ENCODE peak calls at places on chromosomes 4 and X, in nine cellular contexts. G is BE2C, X is brain microvascular endothelial cell, W is SK-N-SH, J is HL-60, S is keratinocyte, M is endothelial cell, V is heart right ventricle, B is H1. Y is an unnamed sample.

GRCh38 chr4:5710962-5711478 is at the start of gene EVC:
- DNase-seq in G (peak), X (peak), V (peak), S (no peak), M (peak), B (peak), W (peak), J (no peak), Y (peak)

GRCh38 chrX:116413273-116413672 is 23.1 kb upstream of the SLC6A14 start:
- DNase-seq in G (no peak), B (no peak), J (no peak), W (no peak), X (no peak), S (no peak), V (no peak), M (no peak), Y (no peak)

GRCh38 chr4:140726776-140727500 is 29.2 kb downstream of the TBC1D9 start:
- DNase-seq in M (no peak), J (no peak), S (no peak), V (no peak), G (no peak), X (peak), W (no peak), B (no peak), Y (no peak)

GRCh38 chrX:130330706-130331105 is 9.0 kb upstream of the SLC25A14 start:
- DNase-seq in M (peak), J (peak), W (peak), V (peak), B (peak), X (peak), G (peak), S (no peak), Y (peak)

GRCh38 chr4:169619518-169619957 is 840 bp upstream of the CLCN3 start:
- DNase-seq in J (peak), M (peak), G (peak), B (no peak), X (peak), S (no peak), V (no peak), W (peak), Y (no peak)

GRCh38 chrX:152861826-152862225 is 31.0 kb downstream of the NSDHL start:
- DNase-seq in X (no peak), V (no peak), B (no peak), J (no peak), S (no peak), W (no peak), G (no peak), M (no peak), Y (no peak)

GRCh38 chr4:3402409-3403103 is 39.2 kb upstream of the HGFAC start:
- DNase-seq in W (no peak), V (peak), J (no peak), B (no peak), G (no peak), M (no peak), X (peak), S (no peak), Y (no peak)

GRCh38 chrX:136065044-136065671 is 79.9 kb downstream of the SLC9A6 start:
- DNase-seq in S (no peak), X (peak), M (no peak), W (no peak), V (peak), G (no peak), B (no peak), J (peak), Y (peak)

GRCh38 chr4:4455199-4455865 is 68.4 kb downstream of the NSG1 start:
- DNase-seq in V (no peak), X (no peak), S (no peak), B (no peak), J (no peak), M (no peak), G (no peak), W (peak), Y (no peak)

GRCh38 chrX:25020391-25021131 is 4.8 kb upstream of the ARX start:
- DNase-seq in M (peak), S (no peak), W (peak), G (peak), X (no peak), J (no peak), B (peak), V (no peak), Y (peak)

GRCh38 chr4:138951764-138952163 is 63.8 kb upstream of the NOCT start:
- DNase-seq in S (peak), B (peak), M (no peak), J (no peak), V (no peak), G (no peak), X (no peak), W (no peak), Y (no peak)

GRCh38 chr4:187357045-187357643 is 633.5 kb upstream of the FAT1 start:
- DNase-seq in X (no peak), W (no peak), V (no peak), M (no peak), B (no peak), J (no peak), G (no peak), S (no peak), Y (no peak)

GRCh38 chr4:150145090-150145949 is 67.1 kb downstream of the DCLK2 start:
- DNase-seq in W (no peak), J (no peak), V (no peak), G (no peak), S (no peak), X (no peak), M (peak), B (no peak), Y (no peak)

GRCh38 chrX:55056820-55057690 is 17.8 kb upstream of the PAGE2B start:
- DNase-seq in V (no peak), X (peak), B (no peak), J (no peak), M (no peak), G (no peak), W (no peak), S (no peak), Y (no peak)

GRCh38 chrX:123976671-123977316 is 15.3 kb downstream of the STAG2 start:
- DNase-seq in X (no peak), B (no peak), G (no peak), M (no peak), J (peak), V (no peak), S (no peak), W (peak), Y (no peak)

GRCh38 chrX:64204252-64204651 is 1.3 kb downstream of the AMER1 start:
- DNase-seq in X (no peak), J (no peak), M (no peak), B (peak), V (peak), G (peak), W (peak), S (no peak), Y (peak)

GRCh38 chr4:95250544-95251137 is 298.1 kb downstream of the UNC5C start:
- DNase-seq in G (no peak), V (no peak), J (no peak), W (no peak), S (no peak), X (no peak), M (no peak), B (no peak), Y (no peak)

GRCh38 chr4:87853108-87853507 is 20.3 kb downstream of the MEPE start:
- DNase-seq in M (no peak), J (peak), V (no peak), X (peak), B (no peak), G (no peak), S (no peak), W (peak), Y (no peak)

GRCh38 chr4:56755901-56756300 is 65.6 kb downstream of the SPINK2 start:
- DNase-seq in G (no peak), B (no peak), W (no peak), V (no peak), J (no peak), X (no peak), S (no peak), M (no peak), Y (no peak)

DNA sequence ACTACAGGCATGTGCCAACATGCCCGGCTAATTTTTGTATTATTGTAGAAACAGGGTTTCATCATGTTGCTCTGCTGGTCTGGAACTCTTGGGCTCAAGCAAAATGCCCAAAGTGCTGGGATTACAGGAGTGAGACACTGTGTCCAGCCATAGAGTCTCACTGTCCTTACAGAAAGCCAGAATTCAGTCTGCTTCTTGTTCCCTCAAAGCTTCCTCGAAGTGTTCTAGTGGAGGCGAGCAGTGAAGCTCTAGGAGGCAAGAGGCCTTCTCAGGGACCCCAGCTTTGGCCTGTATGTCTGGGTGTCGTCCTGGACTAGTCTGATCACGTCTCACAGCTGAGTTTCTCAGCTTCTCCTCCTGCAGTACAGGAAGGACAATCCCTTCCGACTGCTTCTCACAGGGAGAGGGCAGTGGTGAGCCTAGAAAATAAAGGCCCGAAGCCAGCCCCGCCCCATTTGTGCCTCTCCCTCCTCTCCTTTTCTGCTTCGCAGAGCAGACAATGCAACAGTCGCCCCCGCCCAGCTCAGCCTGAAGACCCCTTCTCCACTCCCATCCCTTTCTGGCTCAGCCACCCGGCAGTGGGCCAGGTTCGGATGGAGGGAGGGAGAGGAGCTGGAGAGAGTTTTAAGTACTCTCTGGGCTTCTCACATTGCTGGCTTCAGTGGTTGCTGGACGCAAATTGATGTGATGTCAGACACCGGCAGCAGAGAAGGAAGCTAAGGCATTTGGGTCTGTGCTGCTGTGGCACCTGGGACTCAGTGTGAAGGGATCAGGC is 11.1 kb upstream of the FAM3A start:
- DNase-seq in J (peak), G (peak), B (peak), M (peak), S (no peak), V (peak), X (peak), W (peak), Y (peak)
- TF ChIP-seq CTCF in J (peak), G (peak), B (peak), M (no peak), S (peak), V (peak), X (peak), W (peak), Y (no peak)

GRCh38 chr4:47686294-47686872 is 151.5 kb downstream of the CORIN start:
- DNase-seq in G (peak), V (peak), S (no peak), X (peak), B (peak), M (peak), W (peak), J (peak), Y (peak)
- TF ChIP-seq CTCF in G (peak), V (peak), S (peak), X (peak), B (peak), M (peak), W (peak), J (peak), Y (peak)

GRCh38 chr4:142021181-142021580 is 384.8 kb downstream of the IL15 start:
- DNase-seq in W (no peak), M (no peak), B (no peak), S (no peak), X (no peak), V (no peak), J (no peak), G (no peak), Y (no peak)

GRCh38 chr4:142016031-142016430 is 379.6 kb downstream of the IL15 start:
- DNase-seq in J (no peak), X (no peak), S (no peak), G (no peak), W (no peak), B (no peak), V (no peak), M (no peak), Y (no peak)

DNA sequence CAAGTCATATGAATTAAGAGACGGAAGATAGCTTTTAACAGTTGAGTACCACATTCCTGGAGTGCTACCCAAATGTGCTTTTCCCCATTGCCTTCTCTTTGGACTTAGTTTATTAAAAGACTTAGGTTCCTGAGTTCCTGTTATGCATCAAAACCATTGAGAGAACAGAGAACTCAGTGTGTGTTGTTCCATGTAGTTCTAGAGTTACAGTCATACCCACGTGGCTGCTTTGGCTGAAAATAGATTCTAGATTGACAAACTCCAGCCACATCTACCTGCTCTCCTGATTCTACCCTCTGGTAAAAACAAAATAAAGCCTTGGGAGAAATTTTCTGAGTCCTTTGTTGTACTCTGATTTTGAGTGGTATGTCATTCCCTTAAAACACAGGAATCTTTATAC is 385.4 kb downstream of the IL15 start:
- DNase-seq in W (no peak), V (no peak), S (no peak), M (no peak), G (no peak), B (no peak), J (no peak), X (no peak), Y (no peak)
- TF ChIP-seq CTCF in W (no peak), V (no peak), S (no peak), M (no peak), G (no peak), B (no peak), J (no peak), X (no peak), Y (no peak)

GRCh38 chr4:114057746-114058145 is 78.3 kb upstream of the ARSJ start:
- DNase-seq in M (no peak), S (no peak), X (no peak), W (no peak), V (no peak), J (no peak), B (no peak), G (no peak), Y (no peak)
- TF ChIP-seq CTCF in M (no peak), S (no peak), X (no peak), W (no peak), V (no peak), J (no peak), B (no peak), G (no peak), Y (no peak)

GRCh38 chrX:145825896-145826295 is 8.3 kb downstream of the SLITRK2 start:
- DNase-seq in V (no peak), J (no peak), X (peak), S (no peak), W (no peak), M (no peak), B (no peak), G (no peak), Y (no peak)
- TF ChIP-seq CTCF in V (no peak), J (no peak), X (peak), S (no peak), W (peak), M (no peak), B (no peak), G (peak), Y (peak)

Y was measured in glutamatergic neuron.